ENCODE peak calls at places on chromosomes 4 and X, in four cellular contexts. One of them, this sample, is unnamed. For H3K4me1, the result is how much of the 10 kb centered on the place peaks cover.

GRCh38 chr4:88158360-88159136 is at the start of gene ABCG2:
- DNase-seq in osteoblast: peak
- DNase-seq in CD8-positive, alpha-beta memory T cell: peak
- DNase-seq in fibroblast of lung: peak
- DNase-seq in this sample: no peak

GRCh38 chr4:168197926-168198325 is 105.6 kb downstream of the ANXA10 start:
- DNase-seq in CD8-positive, alpha-beta memory T cell: no peak
- DNase-seq in osteoblast: peak
- DNase-seq in fibroblast of lung: no peak
- DNase-seq in this sample: no peak

GRCh38 chrX:53088136-53088974 is 5.6 kb upstream of the KANTR start:
- DNase-seq in osteoblast: peak
- DNase-seq in fibroblast of lung: peak
- DNase-seq in CD8-positive, alpha-beta memory T cell: peak
- DNase-seq in this sample: peak

GRCh38 chrX:152912121-152912520 is 14.3 kb downstream of the ZNF185 start:
- DNase-seq in fibroblast of lung: no peak
- DNase-seq in osteoblast: peak
- DNase-seq in CD8-positive, alpha-beta memory T cell: no peak
- DNase-seq in this sample: no peak

GRCh38 chrX:120000490-120001246 is 57.1 kb upstream of the NKAP start:
- DNase-seq in CD8-positive, alpha-beta memory T cell: no peak
- DNase-seq in fibroblast of lung: no peak
- DNase-seq in osteoblast: no peak
- DNase-seq in this sample: no peak

GRCh38 chr4:138542191-138542771 is 300.1 kb upstream of the SLC7A11 start:
- DNase-seq in CD8-positive, alpha-beta memory T cell: no peak
- DNase-seq in osteoblast: no peak
- DNase-seq in fibroblast of lung: no peak
- DNase-seq in this sample: no peak

GRCh38 chr4:3250956-3251690 is 2.2 kb downstream of the MSANTD1 start:
- DNase-seq in fibroblast of lung: no peak
- DNase-seq in osteoblast: peak
- DNase-seq in CD8-positive, alpha-beta memory T cell: no peak
- DNase-seq in this sample: no peak

GRCh38 chr4:141713771-141714445 is 77.5 kb downstream of the IL15 start:
- DNase-seq in osteoblast: peak
- DNase-seq in CD8-positive, alpha-beta memory T cell: no peak
- DNase-seq in fibroblast of lung: peak
- DNase-seq in this sample: no peak

GRCh38 chr4:180794352-180794751 is 1448.8 kb upstream of the TENM3 start:
- DNase-seq in osteoblast: peak
- DNase-seq in CD8-positive, alpha-beta memory T cell: no peak
- DNase-seq in fibroblast of lung: no peak
- DNase-seq in this sample: no peak

GRCh38 chr4:3672465-3672831 is 93.7 kb upstream of the ADRA2C start:
- DNase-seq in fibroblast of lung: no peak
- DNase-seq in CD8-positive, alpha-beta memory T cell: no peak
- DNase-seq in osteoblast: no peak
- DNase-seq in this sample: no peak

GRCh38 chr4:99763635-99764101 is 53.0 kb upstream of the DAPP1 start:
- DNase-seq in osteoblast: peak
- DNase-seq in CD8-positive, alpha-beta memory T cell: no peak
- DNase-seq in fibroblast of lung: peak
- DNase-seq in this sample: no peak

GRCh38 chr4:175560628-175561027 is 251.4 kb downstream of the GPM6A start:
- DNase-seq in osteoblast: peak
- DNase-seq in CD8-positive, alpha-beta memory T cell: no peak
- DNase-seq in fibroblast of lung: peak
- DNase-seq in this sample: no peak

GRCh38 chr4:83217721-83218522 is 66.7 kb downstream of the COQ2 start:
- DNase-seq in fibroblast of lung: no peak
- DNase-seq in CD8-positive, alpha-beta memory T cell: peak
- DNase-seq in osteoblast: no peak
- DNase-seq in this sample: peak

GRCh38 chrX:154368630-154369452 is 5.6 kb downstream of the FLNA start:
- DNase-seq in fibroblast of lung: peak
- DNase-seq in osteoblast: peak
- DNase-seq in CD8-positive, alpha-beta memory T cell: peak
- DNase-seq in this sample: peak

GRCh38 chrX:15242899-15243555 is 26.9 kb downstream of the ASB9 start:
- DNase-seq in fibroblast of lung: peak
- DNase-seq in CD8-positive, alpha-beta memory T cell: peak
- DNase-seq in osteoblast: peak
- DNase-seq in this sample: peak

GRCh38 chr4:124753941-124754581 is 41.5 kb upstream of the ANKRD50 start:
- DNase-seq in CD8-positive, alpha-beta memory T cell: no peak
- DNase-seq in fibroblast of lung: peak
- DNase-seq in osteoblast: no peak
- DNase-seq in this sample: no peak

GRCh38 chrX:127085939-127086338 is 266.4 kb downstream of the PRR32 start:
- DNase-seq in osteoblast: no peak
- DNase-seq in fibroblast of lung: no peak
- DNase-seq in CD8-positive, alpha-beta memory T cell: no peak
- DNase-seq in this sample: no peak

GRCh38 chrX:40105016-40105790 is 7.4 kb upstream of the BCOR start:
- DNase-seq in CD8-positive, alpha-beta memory T cell: no peak
- DNase-seq in osteoblast: peak
- DNase-seq in fibroblast of lung: no peak
- DNase-seq in this sample: peak

GRCh38 chr4:164440196-164440595 is 313.7 kb upstream of the SMIM31 start:
- DNase-seq in CD8-positive, alpha-beta memory T cell: no peak
- DNase-seq in osteoblast: no peak
- DNase-seq in fibroblast of lung: peak
- DNase-seq in this sample: no peak
- H3K27ac ChIP-seq in CD8-positive, alpha-beta memory T cell: no peak
- H3K27ac ChIP-seq in osteoblast: peak
- H3K27ac ChIP-seq in fibroblast of lung: no peak
- H3K27ac ChIP-seq in this sample: no peak

GRCh38 chr4:40678421-40678820 is 48.8 kb upstream of the RBM47 start:
- DNase-seq in osteoblast: peak
- DNase-seq in CD8-positive, alpha-beta memory T cell: no peak
- DNase-seq in fibroblast of lung: no peak
- DNase-seq in this sample: no peak

GRCh38 chr4:40669504-40669903 is 39.8 kb upstream of the RBM47 start:
- DNase-seq in fibroblast of lung: no peak
- DNase-seq in CD8-positive, alpha-beta memory T cell: no peak
- DNase-seq in osteoblast: no peak
- DNase-seq in this sample: no peak

GRCh38 chr4:40675166-40675565 is 45.5 kb upstream of the RBM47 start:
- DNase-seq in osteoblast: no peak
- DNase-seq in fibroblast of lung: no peak
- DNase-seq in CD8-positive, alpha-beta memory T cell: no peak
- DNase-seq in this sample: no peak

DNA sequence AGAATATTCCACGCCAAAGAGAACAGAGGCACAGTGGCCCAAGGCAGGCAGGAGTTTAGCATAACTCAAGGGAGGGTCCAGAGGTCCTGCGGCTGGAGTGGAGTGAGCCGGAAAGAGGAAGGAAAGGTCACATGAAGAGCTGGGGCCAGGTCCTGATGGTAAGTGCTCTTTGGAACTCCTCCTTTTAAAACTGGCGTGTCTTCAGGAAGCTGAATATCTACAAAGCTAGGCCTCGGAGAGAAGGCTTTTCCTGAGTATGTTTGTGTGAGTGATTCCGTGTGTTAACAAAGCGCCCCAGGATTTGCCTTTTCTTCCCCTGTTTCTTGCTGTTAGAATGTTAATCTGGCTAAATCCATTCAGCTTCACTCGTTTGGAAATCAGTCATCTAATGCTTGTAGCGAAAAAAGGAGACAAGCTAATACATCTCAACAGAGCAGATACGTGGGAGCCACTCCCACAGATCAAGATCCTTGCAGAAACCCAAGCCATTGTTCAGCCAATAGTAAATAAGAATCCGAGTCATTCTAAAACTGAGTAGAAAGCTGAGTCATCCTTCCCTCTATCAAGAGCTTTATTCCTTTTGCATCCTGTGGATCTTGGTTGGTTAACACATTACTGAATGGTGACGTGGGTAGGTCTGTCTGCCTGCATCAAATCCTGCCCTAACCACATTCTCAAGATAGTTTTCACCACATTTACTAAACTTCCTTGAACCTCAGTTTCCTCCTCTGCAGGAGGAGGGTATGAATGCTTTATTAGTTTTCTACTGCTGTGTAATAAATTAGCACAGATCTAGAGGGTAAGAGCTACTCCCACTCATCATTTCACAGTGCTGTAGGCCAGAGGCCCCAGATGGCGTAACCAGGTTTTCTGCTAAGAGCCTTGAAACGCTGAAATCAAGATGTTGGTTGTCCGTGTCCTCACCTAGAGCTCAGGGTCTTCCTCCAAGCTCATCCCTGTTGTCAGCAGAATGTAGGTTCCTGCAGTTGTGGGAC is 43.2 kb upstream of the RBM47 start:
- DNase-seq in fibroblast of lung: peak
- DNase-seq in CD8-positive, alpha-beta memory T cell: peak
- DNase-seq in osteoblast: peak
- DNase-seq in this sample: peak
- H3K4me1 ChIP-seq in fibroblast of lung: under half
- H3K4me1 ChIP-seq in CD8-positive, alpha-beta memory T cell: under half
- H3K4me1 ChIP-seq in osteoblast: under half
- H3K4me1 ChIP-seq in this sample: under half

DNA sequence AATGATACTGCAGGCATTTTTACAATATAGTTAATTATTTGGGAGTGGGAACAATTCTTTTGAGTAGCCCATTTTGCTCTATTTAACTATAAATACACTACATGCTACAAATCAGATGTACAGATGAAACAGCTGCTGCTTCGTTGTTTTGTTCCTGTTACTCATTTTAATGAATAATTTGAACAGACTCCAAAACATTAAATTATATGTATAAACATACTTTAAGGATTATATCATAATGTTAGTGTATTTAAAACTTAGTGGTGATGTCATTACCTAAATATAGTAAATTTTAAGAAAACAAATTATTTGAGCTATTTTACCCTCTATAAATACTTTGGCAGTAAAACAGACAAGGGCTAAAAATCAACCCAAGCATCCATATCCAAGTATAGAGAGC is 60.7 kb downstream of the GAB1 start:
- DNase-seq in osteoblast: peak
- DNase-seq in fibroblast of lung: peak
- DNase-seq in CD8-positive, alpha-beta memory T cell: no peak
- DNase-seq in this sample: no peak
- H3K27ac ChIP-seq in osteoblast: peak
- H3K27ac ChIP-seq in fibroblast of lung: peak
- H3K27ac ChIP-seq in CD8-positive, alpha-beta memory T cell: no peak
- H3K27ac ChIP-seq in this sample: no peak

GRCh38 chrX:123975180-123975579 is 13.7 kb downstream of the STAG2 start:
- DNase-seq in osteoblast: peak
- DNase-seq in fibroblast of lung: no peak
- DNase-seq in CD8-positive, alpha-beta memory T cell: no peak
- DNase-seq in this sample: no peak
- H3K4me1 ChIP-seq in osteoblast: under half
- H3K4me1 ChIP-seq in fibroblast of lung: under half
- H3K4me1 ChIP-seq in CD8-positive, alpha-beta memory T cell: under half
- H3K4me1 ChIP-seq in this sample: under half

GRCh38 chr4:158913766-158914165 is 144.9 kb downstream of the FNIP2 start:
- DNase-seq in osteoblast: no peak
- DNase-seq in fibroblast of lung: no peak
- DNase-seq in CD8-positive, alpha-beta memory T cell: no peak
- DNase-seq in this sample: no peak
- H3K27ac ChIP-seq in osteoblast: peak
- H3K27ac ChIP-seq in fibroblast of lung: no peak
- H3K27ac ChIP-seq in CD8-positive, alpha-beta memory T cell: no peak
- H3K27ac ChIP-seq in this sample: no peak

GRCh38 chr4:84956014-84956413 is 10.5 kb downstream of the WDFY3 start:
- DNase-seq in osteoblast: no peak
- DNase-seq in fibroblast of lung: no peak
- DNase-seq in CD8-positive, alpha-beta memory T cell: no peak
- DNase-seq in this sample: no peak
- H3K4me1 ChIP-seq in osteoblast: under half
- H3K4me1 ChIP-seq in fibroblast of lung: under half
- H3K4me1 ChIP-seq in CD8-positive, alpha-beta memory T cell: under half
- H3K4me1 ChIP-seq in this sample: under half

GRCh38 chrX:3442685-3443084 is 96.2 kb upstream of the MXRA5 start:
- DNase-seq in osteoblast: no peak
- DNase-seq in fibroblast of lung: no peak
- DNase-seq in CD8-positive, alpha-beta memory T cell: no peak
- DNase-seq in this sample: no peak

GRCh38 chrX:3448563-3448962 is 102.1 kb upstream of the MXRA5 start:
- DNase-seq in fibroblast of lung: no peak
- DNase-seq in CD8-positive, alpha-beta memory T cell: no peak
- DNase-seq in osteoblast: no peak
- DNase-seq in this sample: no peak

GRCh38 chrX:3440981-3441380 is 94.5 kb upstream of the MXRA5 start:
- DNase-seq in fibroblast of lung: no peak
- DNase-seq in osteoblast: no peak
- DNase-seq in CD8-positive, alpha-beta memory T cell: no peak
- DNase-seq in this sample: no peak

DNA sequence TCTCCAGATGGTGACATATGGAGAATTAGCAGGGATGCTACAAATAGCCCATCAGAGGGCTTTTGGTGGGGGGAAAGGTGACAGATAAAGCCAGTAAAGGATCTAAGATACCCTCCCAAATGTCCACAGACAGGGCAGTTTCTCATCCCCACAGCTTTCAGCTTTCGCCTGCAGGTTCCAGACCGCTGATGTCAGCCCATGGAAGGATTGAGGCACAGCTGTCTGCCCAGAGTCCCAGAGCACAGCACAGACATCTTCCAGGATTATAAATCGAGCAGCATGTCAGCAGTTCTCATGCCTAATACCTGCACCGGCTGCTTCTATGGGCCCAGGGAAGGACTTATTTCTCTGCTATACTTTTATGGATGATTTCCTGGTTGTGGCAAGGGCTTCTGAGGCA is 96.7 kb upstream of the MXRA5 start:
- DNase-seq in osteoblast: no peak
- DNase-seq in fibroblast of lung: no peak
- DNase-seq in CD8-positive, alpha-beta memory T cell: no peak
- DNase-seq in this sample: no peak
- H3K27ac ChIP-seq in osteoblast: no peak
- H3K27ac ChIP-seq in fibroblast of lung: no peak
- H3K27ac ChIP-seq in CD8-positive, alpha-beta memory T cell: no peak
- H3K27ac ChIP-seq in this sample: no peak

DNA sequence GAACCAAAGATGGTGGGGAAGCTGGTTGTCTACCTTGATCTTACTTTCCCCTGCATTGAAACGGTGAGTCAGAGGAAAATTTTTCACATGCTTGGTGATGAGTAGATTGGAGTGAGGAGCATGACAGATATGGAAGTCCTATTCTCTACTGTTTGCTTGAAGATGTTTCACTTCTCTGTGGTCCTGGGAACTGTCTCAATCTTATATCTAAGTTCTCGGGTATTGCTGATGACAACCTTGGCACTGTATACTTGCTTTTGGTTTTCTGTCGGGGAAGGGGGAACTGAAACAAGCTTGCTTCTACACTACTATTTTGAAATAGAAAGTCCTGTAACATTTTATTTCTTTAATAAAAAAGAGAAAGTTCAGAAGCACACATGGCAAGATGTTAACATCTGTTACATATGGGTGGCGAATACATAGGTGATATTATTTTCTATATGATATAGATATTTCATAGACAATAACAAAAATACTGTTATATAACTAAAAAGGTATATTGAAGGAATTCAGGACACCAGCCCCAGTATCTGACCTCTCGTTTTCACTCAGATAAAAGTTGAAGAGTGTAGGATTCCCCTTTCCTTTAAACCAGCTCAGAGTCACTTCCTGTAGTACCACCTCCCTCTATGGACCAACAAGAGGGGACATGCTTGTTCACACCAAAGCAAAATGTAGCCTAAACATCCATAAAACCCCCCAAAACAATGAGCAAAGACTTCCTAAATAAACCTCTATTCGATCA is 88.8 kb downstream of the FMR1NB start:
- DNase-seq in osteoblast: no peak
- DNase-seq in CD8-positive, alpha-beta memory T cell: no peak
- DNase-seq in fibroblast of lung: no peak
- DNase-seq in this sample: no peak
- H3K4me1 ChIP-seq in osteoblast: under half
- H3K4me1 ChIP-seq in CD8-positive, alpha-beta memory T cell: under half
- H3K4me1 ChIP-seq in fibroblast of lung: under half
- H3K4me1 ChIP-seq in this sample: under half